ENCODE peak calls at places on chromosome 2, in four cellular contexts. One of them, this sample, is unnamed.

GRCh38 chr2:236545248-236545658 is 24.4 kb upstream of the ACKR3 start:
- DNase-seq in left lung: no peak
- DNase-seq in hepatocyte: no peak
- DNase-seq in colonic mucosa: no peak
- DNase-seq in this sample: no peak

GRCh38 chr2:2812648-2813047 is 481.6 kb upstream of the MYT1L start:
- DNase-seq in left lung: no peak
- DNase-seq in hepatocyte: no peak
- DNase-seq in colonic mucosa: no peak
- DNase-seq in this sample: no peak

GRCh38 chr2:66240284-66240683 is 194.6 kb upstream of the MEIS1 start:
- DNase-seq in left lung: no peak
- DNase-seq in hepatocyte: peak; percentile 8
- DNase-seq in colonic mucosa: no peak
- DNase-seq in this sample: peak; percentile 68

GRCh38 chr2:70570041-70570661 is 16.5 kb upstream of the TGFA start:
- DNase-seq in left lung: no peak
- DNase-seq in hepatocyte: peak; percentile 32
- DNase-seq in colonic mucosa: no peak
- DNase-seq in this sample: no peak

GRCh38 chr2:71347517-71347916 is 15.9 kb downstream of the ZNF638 start:
- DNase-seq in left lung: no peak
- DNase-seq in hepatocyte: peak; percentile 27
- DNase-seq in colonic mucosa: no peak
- DNase-seq in this sample: no peak

GRCh38 chr2:11515441-11516071 is 18.3 kb upstream of the GREB1 start:
- DNase-seq in left lung: no peak
- DNase-seq in hepatocyte: no peak
- DNase-seq in colonic mucosa: no peak
- DNase-seq in this sample: no peak

GRCh38 chr2:102179788-102180686 is 6.8 kb upstream of the IL1RL2 start:
- DNase-seq in left lung: no peak
- DNase-seq in hepatocyte: no peak
- DNase-seq in colonic mucosa: no peak
- DNase-seq in this sample: no peak

GRCh38 chr2:46068604-46069003 is 228.6 kb upstream of the EPAS1 start:
- DNase-seq in left lung: no peak
- DNase-seq in hepatocyte: no peak
- DNase-seq in colonic mucosa: no peak
- DNase-seq in this sample: peak; percentile 26

GRCh38 chr2:152874955-152875354 is 156.5 kb downstream of the ARL6IP6 start:
- DNase-seq in left lung: no peak
- DNase-seq in hepatocyte: no peak
- DNase-seq in colonic mucosa: no peak
- DNase-seq in this sample: no peak

GRCh38 chr2:177242136-177242987 is 22.2 kb downstream of the NFE2L2 start:
- DNase-seq in left lung: no peak
- DNase-seq in hepatocyte: peak; percentile 77
- DNase-seq in colonic mucosa: no peak
- DNase-seq in this sample: peak; percentile 67

GRCh38 chr2:216086207-216086893 is 4.6 kb downstream of the TMEM169 start:
- DNase-seq in left lung: no peak
- DNase-seq in hepatocyte: no peak
- DNase-seq in colonic mucosa: no peak
- DNase-seq in this sample: no peak

GRCh38 chr2:47091118-47091517 is 64.0 kb downstream of the STPG4 start:
- DNase-seq in left lung: no peak
- DNase-seq in hepatocyte: no peak
- DNase-seq in colonic mucosa: no peak
- DNase-seq in this sample: no peak

GRCh38 chr2:177264209-177264538 is 353 bp downstream of the NFE2L2 start:
- DNase-seq in left lung: no peak
- DNase-seq in hepatocyte: peak; percentile 64
- DNase-seq in colonic mucosa: no peak
- DNase-seq in this sample: peak; percentile 79

GRCh38 chr2:97952357-97952756 is 43.4 kb downstream of the TMEM131 start:
- DNase-seq in left lung: no peak
- DNase-seq in hepatocyte: no peak
- DNase-seq in colonic mucosa: no peak
- DNase-seq in this sample: no peak

GRCh38 chr2:128172191-128172590 is 81.2 kb downstream of the UGGT1 start:
- DNase-seq in left lung: no peak
- DNase-seq in hepatocyte: no peak
- DNase-seq in colonic mucosa: no peak
- DNase-seq in this sample: no peak
- TF ChIP-seq CTCF in left lung: no peak
- TF ChIP-seq CTCF in hepatocyte: peak; percentile 43
- TF ChIP-seq CTCF in colonic mucosa: no peak
- TF ChIP-seq CTCF in this sample: peak; percentile 23

GRCh38 chr2:209817818-209818420 is 46.3 kb downstream of the UNC80 start:
- DNase-seq in left lung: no peak
- DNase-seq in hepatocyte: no peak
- DNase-seq in colonic mucosa: no peak
- DNase-seq in this sample: no peak
- H3K4me1 ChIP-seq in left lung: no peaks in the 10 kb centered on the region
- H3K4me1 ChIP-seq in hepatocyte: no peaks in the 10 kb centered on the region
- H3K4me1 ChIP-seq in colonic mucosa: no peaks in the 10 kb centered on the region
- H3K4me1 ChIP-seq in this sample: no peaks in the 10 kb centered on the region

GRCh38 chr2:207045531-207045930 is 106.2 kb downstream of the CPO start:
- DNase-seq in left lung: no peak
- DNase-seq in hepatocyte: no peak
- DNase-seq in colonic mucosa: no peak
- DNase-seq in this sample: no peak

GRCh38 chr2:207044963-207045362 is 105.6 kb downstream of the CPO start:
- DNase-seq in left lung: no peak
- DNase-seq in hepatocyte: peak; percentile 24
- DNase-seq in colonic mucosa: no peak
- DNase-seq in this sample: no peak

GRCh38 chr2:207048421-207048820 is 109.1 kb downstream of the CPO start:
- DNase-seq in left lung: no peak
- DNase-seq in hepatocyte: no peak
- DNase-seq in colonic mucosa: no peak
- DNase-seq in this sample: no peak

GRCh38 chr2:207044380-207044779 is 105.1 kb downstream of the CPO start:
- DNase-seq in left lung: no peak
- DNase-seq in hepatocyte: no peak
- DNase-seq in colonic mucosa: no peak
- DNase-seq in this sample: no peak

DNA sequence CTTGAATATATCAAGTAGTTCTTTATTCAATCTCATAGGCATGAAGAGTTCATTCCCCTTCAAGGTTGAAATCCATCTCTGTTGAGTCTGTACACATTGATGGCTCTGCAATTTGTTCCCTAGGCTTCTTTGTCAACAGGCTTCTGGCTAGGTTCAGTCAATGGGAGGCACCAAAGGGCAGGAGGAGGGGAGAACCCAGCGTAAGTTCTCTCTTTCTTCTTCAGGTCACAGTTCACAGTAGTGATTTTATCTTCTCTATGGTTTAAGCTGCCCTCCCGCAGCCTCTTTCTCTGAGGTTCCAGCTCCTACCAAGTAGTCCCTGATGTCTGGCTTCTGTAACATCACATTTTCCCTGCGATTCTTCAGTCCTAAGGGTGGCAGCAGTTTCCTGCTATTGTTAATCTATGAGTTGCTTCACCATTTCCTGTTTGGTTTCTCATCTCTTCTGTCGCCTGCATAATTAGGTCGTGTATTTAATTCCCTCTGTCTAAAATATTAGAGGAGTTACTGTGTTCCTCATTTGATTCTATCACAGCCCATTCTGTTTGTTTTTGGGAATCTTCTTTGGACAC is 107.4 kb downstream of the CPO start:
- DNase-seq in left lung: no peak
- DNase-seq in hepatocyte: no peak
- DNase-seq in colonic mucosa: no peak
- DNase-seq in this sample: no peak
- TF ChIP-seq CTCF in left lung: no peak
- TF ChIP-seq CTCF in hepatocyte: no peak
- TF ChIP-seq CTCF in colonic mucosa: no peak
- TF ChIP-seq CTCF in this sample: no peak

GRCh38 chr2:23509071-23509470 is 124.1 kb downstream of the KLHL29 start:
- DNase-seq in left lung: no peak
- DNase-seq in hepatocyte: no peak
- DNase-seq in colonic mucosa: no peak
- DNase-seq in this sample: no peak
- H3K4me1 ChIP-seq in left lung: no peaks in the 10 kb centered on the region
- H3K4me1 ChIP-seq in hepatocyte: peaks cover 6% of the 10 kb centered on the region
- H3K4me1 ChIP-seq in colonic mucosa: peaks cover 4% of the 10 kb centered on the region
- H3K4me1 ChIP-seq in this sample: peaks cover 37% of the 10 kb centered on the region

GRCh38 chr2:64311948-64312621 is 141.9 kb upstream of the LGALSL start:
- DNase-seq in left lung: no peak
- DNase-seq in hepatocyte: peak; percentile 88
- DNase-seq in colonic mucosa: peak; percentile 79
- DNase-seq in this sample: peak; percentile 88
- TF ChIP-seq CTCF in left lung: peak; percentile 53
- TF ChIP-seq CTCF in hepatocyte: peak; percentile 67
- TF ChIP-seq CTCF in colonic mucosa: peak; percentile 52
- TF ChIP-seq CTCF in this sample: peak; percentile 49

DNA sequence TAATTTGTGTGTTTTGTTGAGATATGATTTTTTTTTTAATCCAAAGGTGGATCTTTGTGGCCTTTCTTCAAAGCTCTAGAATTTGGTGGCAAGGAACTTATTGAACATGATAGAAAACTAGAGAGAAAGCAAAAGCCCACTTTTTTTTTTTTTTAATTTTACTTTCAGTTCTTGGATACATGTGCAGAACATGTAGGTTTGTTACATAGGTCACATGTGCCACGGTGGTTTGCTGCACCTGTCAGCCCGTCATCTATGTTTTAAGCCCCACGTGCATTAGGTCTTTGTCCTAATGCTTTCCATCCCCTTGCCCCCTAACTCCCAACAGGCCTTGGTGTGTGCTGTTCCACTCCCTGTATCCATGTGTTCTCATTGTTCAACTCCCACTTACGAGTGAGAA is 135.9 kb downstream of the RHBDD1 start:
- DNase-seq in left lung: no peak
- DNase-seq in hepatocyte: no peak
- DNase-seq in colonic mucosa: no peak
- DNase-seq in this sample: no peak
- H3K4me1 ChIP-seq in left lung: no peaks in the 10 kb centered on the region
- H3K4me1 ChIP-seq in hepatocyte: no peaks in the 10 kb centered on the region
- H3K4me1 ChIP-seq in colonic mucosa: no peaks in the 10 kb centered on the region
- H3K4me1 ChIP-seq in this sample: no peaks in the 10 kb centered on the region

GRCh38 chr2:20634430-20635095 is 16.3 kb downstream of the HS1BP3 start:
- DNase-seq in left lung: peak; percentile 49
- DNase-seq in hepatocyte: no peak
- DNase-seq in colonic mucosa: no peak
- DNase-seq in this sample: peak; percentile 86
- TF ChIP-seq CTCF in left lung: no peak
- TF ChIP-seq CTCF in hepatocyte: no peak
- TF ChIP-seq CTCF in colonic mucosa: no peak
- TF ChIP-seq CTCF in this sample: no peak

GRCh38 chr2:75474115-75474514 is 86.6 kb downstream of the EVA1A start:
- DNase-seq in left lung: no peak
- DNase-seq in hepatocyte: no peak
- DNase-seq in colonic mucosa: no peak
- DNase-seq in this sample: no peak
- H3K4me1 ChIP-seq in left lung: no peaks in the 10 kb centered on the region
- H3K4me1 ChIP-seq in hepatocyte: peaks cover 2% of the 10 kb centered on the region
- H3K4me1 ChIP-seq in colonic mucosa: no peaks in the 10 kb centered on the region
- H3K4me1 ChIP-seq in this sample: no peaks in the 10 kb centered on the region

DNA sequence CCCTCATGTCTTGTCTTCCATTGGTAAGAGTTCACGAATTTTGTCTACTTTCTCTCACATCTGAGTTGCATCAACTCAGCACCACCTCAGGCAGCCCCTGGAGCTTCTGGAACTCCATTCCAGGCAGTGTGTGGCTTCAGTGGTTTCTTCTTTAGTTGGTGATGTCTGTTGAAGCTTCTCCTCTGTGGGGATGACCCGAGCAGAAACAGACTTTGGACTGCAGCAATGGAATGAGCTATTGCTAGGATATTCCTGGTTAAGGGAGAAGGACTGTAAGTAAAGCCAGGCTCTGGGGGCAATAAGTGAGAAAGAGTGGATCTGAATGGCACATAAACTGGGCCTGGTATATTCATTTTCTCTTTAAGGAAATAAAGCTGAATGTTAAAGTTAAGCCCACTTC is 32.3 kb upstream of the STAT4 start:
- DNase-seq in left lung: no peak
- DNase-seq in hepatocyte: no peak
- DNase-seq in colonic mucosa: no peak
- DNase-seq in this sample: no peak
- TF ChIP-seq CTCF in left lung: no peak
- TF ChIP-seq CTCF in hepatocyte: no peak
- TF ChIP-seq CTCF in colonic mucosa: no peak
- TF ChIP-seq CTCF in this sample: no peak

This sample was measured in sigmoid colon.